ENCODE peak calls at places on chromosomes 6 and 20, in nine cellular contexts. One of them, this sample, is unnamed.

GRCh38 chr6:109527989-109528388 is 45.0 kb upstream of the ZBTB24 start:
- DNase-seq in ACHN: peak
- DNase-seq in NAMALWA: peak
- DNase-seq in Daoy: peak
- DNase-seq in COR-L47: no peak
- DNase-seq in NCI-H1694: no peak
- DNase-seq in hepatocyte: no peak
- DNase-seq in EL: peak
- DNase-seq in RPMI8226: no peak
- DNase-seq in this sample: no peak

GRCh38 chr6:43308101-43308989 is at the start of gene CRIP3:
- DNase-seq in hepatocyte: peak
- DNase-seq in NAMALWA: no peak
- DNase-seq in NCI-H1694: no peak
- DNase-seq in EL: peak
- DNase-seq in RPMI8226: peak
- DNase-seq in Daoy: peak
- DNase-seq in COR-L47: no peak
- DNase-seq in ACHN: peak
- DNase-seq in this sample: peak

GRCh38 chr20:33279261-33279910 is 3.6 kb upstream of the BPIFB1 start:
- DNase-seq in RPMI8226: no peak
- DNase-seq in NCI-H1694: no peak
- DNase-seq in NAMALWA: no peak
- DNase-seq in EL: no peak
- DNase-seq in hepatocyte: no peak
- DNase-seq in COR-L47: no peak
- DNase-seq in Daoy: peak
- DNase-seq in ACHN: peak
- DNase-seq in this sample: no peak

GRCh38 chr20:15642676-15643075 is 930.6 kb downstream of the KIF16B start:
- DNase-seq in Daoy: no peak
- DNase-seq in hepatocyte: no peak
- DNase-seq in ACHN: no peak
- DNase-seq in NCI-H1694: no peak
- DNase-seq in COR-L47: no peak
- DNase-seq in EL: peak
- DNase-seq in RPMI8226: no peak
- DNase-seq in NAMALWA: no peak
- DNase-seq in this sample: no peak

GRCh38 chr6:43786664-43787329 is 16.8 kb downstream of the VEGFA start:
- DNase-seq in Daoy: no peak
- DNase-seq in COR-L47: no peak
- DNase-seq in EL: no peak
- DNase-seq in ACHN: no peak
- DNase-seq in NCI-H1694: no peak
- DNase-seq in NAMALWA: no peak
- DNase-seq in hepatocyte: no peak
- DNase-seq in RPMI8226: no peak
- DNase-seq in this sample: no peak

GRCh38 chr6:33207569-33208088 is 671 bp upstream of the RING1 start:
- DNase-seq in EL: peak
- DNase-seq in ACHN: peak
- DNase-seq in COR-L47: no peak
- DNase-seq in NAMALWA: no peak
- DNase-seq in RPMI8226: peak
- DNase-seq in NCI-H1694: no peak
- DNase-seq in hepatocyte: peak
- DNase-seq in Daoy: peak
- DNase-seq in this sample: peak

GRCh38 chr6:42727084-42727601 is 4.7 kb upstream of the PRPH2 start:
- DNase-seq in hepatocyte: no peak
- DNase-seq in NCI-H1694: no peak
- DNase-seq in Daoy: no peak
- DNase-seq in ACHN: no peak
- DNase-seq in EL: peak
- DNase-seq in COR-L47: no peak
- DNase-seq in NAMALWA: no peak
- DNase-seq in RPMI8226: no peak
- DNase-seq in this sample: no peak

GRCh38 chr6:128204621-128205020 is 303.8 kb upstream of the THEMIS start:
- DNase-seq in ACHN: no peak
- DNase-seq in NCI-H1694: no peak
- DNase-seq in EL: peak
- DNase-seq in NAMALWA: no peak
- DNase-seq in COR-L47: no peak
- DNase-seq in Daoy: peak
- DNase-seq in RPMI8226: no peak
- DNase-seq in hepatocyte: no peak
- DNase-seq in this sample: no peak

GRCh38 chr6:116974526-116974925 is 97.5 kb downstream of the RFX6 start:
- DNase-seq in EL: no peak
- DNase-seq in NAMALWA: no peak
- DNase-seq in RPMI8226: no peak
- DNase-seq in Daoy: no peak
- DNase-seq in hepatocyte: no peak
- DNase-seq in NCI-H1694: no peak
- DNase-seq in ACHN: no peak
- DNase-seq in COR-L47: no peak
- DNase-seq in this sample: no peak

GRCh38 chr6:143027058-143027457 is 33.6 kb upstream of the AIG1 start:
- DNase-seq in RPMI8226: peak
- DNase-seq in EL: peak
- DNase-seq in NAMALWA: peak
- DNase-seq in hepatocyte: peak
- DNase-seq in Daoy: peak
- DNase-seq in ACHN: peak
- DNase-seq in COR-L47: no peak
- DNase-seq in NCI-H1694: no peak
- DNase-seq in this sample: no peak

GRCh38 chr6:135830971-135831370 is 20.5 kb upstream of the PDE7B start:
- DNase-seq in NCI-H1694: no peak
- DNase-seq in EL: no peak
- DNase-seq in RPMI8226: no peak
- DNase-seq in Daoy: no peak
- DNase-seq in ACHN: no peak
- DNase-seq in NAMALWA: no peak
- DNase-seq in hepatocyte: no peak
- DNase-seq in COR-L47: no peak
- DNase-seq in this sample: no peak

This sample was measured in GM03348.